ENCODE peak calls at places on chromosomes 5 and 9, in six cellular contexts. Y is AG04449, Z is progenitor cell of endocrine pancreas, W is prostate gland, V is brain microvascular endothelial cell, K is GM20000. L is an unnamed sample.

GRCh38 chr9:129632460-129632859 is 6.5 kb downstream of the NTMT1 start:
- DNase-seq in Y (no peak), Z (no peak), W (no peak), V (no peak), K (no peak), L (no peak)

GRCh38 chr5:150801117-150801927 is 22.8 kb downstream of the SMIM3 start:
- DNase-seq in Y (no peak), Z (no peak), W (peak), V (no peak), K (no peak), L (no peak)

GRCh38 chr5:151019331-151019730 is 1.1 kb upstream of the GPX3 start:
- DNase-seq in Y (no peak), Z (no peak), W (no peak), V (no peak), K (no peak), L (no peak)

GRCh38 chr9:130143279-130143893 is 28.8 kb upstream of the NCS1 start:
- DNase-seq in Y (no peak), Z (no peak), W (no peak), V (no peak), K (no peak), L (no peak)

GRCh38 chr5:25358919-25359318 is 714.1 kb upstream of the CDH10 start:
- DNase-seq in Y (no peak), Z (no peak), W (no peak), V (no peak), K (no peak), L (no peak)

GRCh38 chr9:119221281-119221680 is 148.0 kb downstream of the BRINP1 start:
- DNase-seq in Y (no peak), Z (no peak), W (no peak), V (no peak), K (no peak), L (no peak)

GRCh38 chr5:13866792-13867191 is 77.7 kb downstream of the DNAH5 start:
- DNase-seq in Y (no peak), Z (peak), W (no peak), V (peak), K (peak), L (no peak)

GRCh38 chr9:77751341-77752091 is 103.4 kb upstream of the GNA14 start:
- DNase-seq in Y (peak), Z (no peak), W (peak), V (peak), K (peak), L (no peak)

GRCh38 chr9:21906878-21907277 is 87.3 kb downstream of the CDKN2A start:
- DNase-seq in Y (peak), Z (no peak), W (no peak), V (peak), K (no peak), L (no peak)

GRCh38 chr5:66840527-66841013 is 244.4 kb downstream of the MAST4 start:
- DNase-seq in Y (no peak), Z (no peak), W (no peak), V (no peak), K (peak), L (no peak)

GRCh38 chr5:10214036-10214435 is 35.7 kb downstream of the ATPSCKMT start:
- DNase-seq in Y (no peak), Z (no peak), W (no peak), V (no peak), K (no peak), L (no peak)

GRCh38 chr5:9692576-9692975 is 62.4 kb upstream of the TAS2R1 start:
- DNase-seq in Y (no peak), Z (no peak), W (no peak), V (no peak), K (no peak), L (no peak)

GRCh38 chr9:130639119-130639485 is 25.3 kb upstream of the PRDM12 start:
- DNase-seq in Y (no peak), Z (no peak), W (no peak), V (no peak), K (no peak), L (no peak)

GRCh38 chr5:36854402-36855140 is 22.0 kb upstream of the NIPBL start:
- DNase-seq in Y (no peak), Z (no peak), W (no peak), V (no peak), K (no peak), L (no peak)

GRCh38 chr5:156271569-156271968 is 55.4 kb upstream of the SGCD start:
- DNase-seq in Y (no peak), Z (no peak), W (no peak), V (no peak), K (no peak), L (no peak)

GRCh38 chr5:1537166-1538154 is 13.7 kb upstream of the LPCAT1 start:
- DNase-seq in Y (no peak), Z (no peak), W (no peak), V (no peak), K (no peak), L (no peak)

GRCh38 chr5:169803077-169803981 is 166.3 kb downstream of the DOCK2 start:
- DNase-seq in Y (peak), Z (no peak), W (no peak), V (peak), K (no peak), L (no peak)

GRCh38 chr5:135438712-135439111 is 8.4 kb downstream of the DCANP1 start:
- DNase-seq in Y (no peak), Z (no peak), W (peak), V (no peak), K (no peak), L (peak)

GRCh38 chr5:175620527-175620926 is 37.3 kb upstream of the HRH2 start:
- DNase-seq in Y (no peak), Z (no peak), W (no peak), V (no peak), K (no peak), L (no peak)

GRCh38 chr5:35420200-35420599 is 189.9 kb upstream of the PRLR start:
- DNase-seq in Y (no peak), Z (no peak), W (no peak), V (no peak), K (no peak), L (no peak)

GRCh38 chr5:179801304-179802206 is 5.1 kb downstream of the MGAT4B start:
- DNase-seq in Y (no peak), Z (peak), W (peak), V (peak), K (peak), L (no peak)

GRCh38 chr5:135448071-135448704 is 1.0 kb upstream of the DCANP1 start:
- DNase-seq in Y (no peak), Z (no peak), W (no peak), V (no peak), K (no peak), L (no peak)

GRCh38 chr9:127931092-127931881 is 710 bp upstream of the PIP5KL1 start:
- DNase-seq in Y (no peak), Z (no peak), W (no peak), V (peak), K (peak), L (no peak)

GRCh38 chr5:169717298-169717697 is 80.2 kb downstream of the DOCK2 start:
- DNase-seq in Y (no peak), Z (no peak), W (peak), V (no peak), K (no peak), L (no peak)

GRCh38 chr9:23587903-23588302 is 238.1 kb downstream of the ELAVL2 start:
- DNase-seq in Y (no peak), Z (no peak), W (no peak), V (no peak), K (no peak), L (no peak)

GRCh38 chr5:81435023-81435422 is 41.1 kb upstream of the ACOT12 start:
- DNase-seq in Y (no peak), Z (no peak), W (no peak), V (no peak), K (no peak), L (no peak)

GRCh38 chr5:53983568-53984465 is 326.6 kb downstream of the ARL15 start:
- DNase-seq in Y (no peak), Z (no peak), W (no peak), V (no peak), K (no peak), L (no peak)

GRCh38 chr9:112050544-112051475 is 124.3 kb downstream of the SUSD1 start:
- DNase-seq in Y (peak), Z (no peak), W (peak), V (peak), K (no peak), L (no peak)
- TF ChIP-seq CTCF in Y (no peak), Z (no peak), W (no peak), V (no peak), K (no peak), L (no peak)

DNA sequence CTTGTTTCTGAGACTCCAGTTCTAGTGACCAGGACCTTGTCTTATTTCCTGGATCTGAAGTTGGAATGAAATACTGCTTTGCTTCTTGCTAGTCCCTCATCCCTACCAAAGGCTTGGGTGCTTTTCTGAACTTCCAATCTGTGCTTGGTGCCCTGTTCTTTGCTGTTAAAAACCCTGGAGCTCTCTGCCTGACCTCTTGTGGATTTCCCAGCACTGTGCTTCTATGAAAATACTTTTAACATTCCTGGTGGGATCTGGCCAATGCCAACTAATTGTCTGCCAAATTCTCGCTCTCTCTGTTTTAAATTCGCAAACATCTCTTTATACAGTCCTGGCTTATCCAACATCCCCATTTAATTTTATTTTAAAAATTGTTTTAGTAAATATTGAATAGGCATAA is 26.7 kb upstream of the CSNK1G3 start:
- DNase-seq in Y (no peak), Z (no peak), W (no peak), V (no peak), K (no peak), L (no peak)
- TF ChIP-seq CTCF in Y (no peak), Z (no peak), W (no peak), V (no peak), K (no peak), L (no peak)

GRCh38 chr5:138938526-138938925 is 63.4 kb upstream of the LRRTM2 start:
- DNase-seq in Y (no peak), Z (no peak), W (no peak), V (no peak), K (no peak), L (no peak)
- TF ChIP-seq CTCF in Y (no peak), Z (no peak), W (no peak), V (no peak), K (no peak), L (no peak)

DNA sequence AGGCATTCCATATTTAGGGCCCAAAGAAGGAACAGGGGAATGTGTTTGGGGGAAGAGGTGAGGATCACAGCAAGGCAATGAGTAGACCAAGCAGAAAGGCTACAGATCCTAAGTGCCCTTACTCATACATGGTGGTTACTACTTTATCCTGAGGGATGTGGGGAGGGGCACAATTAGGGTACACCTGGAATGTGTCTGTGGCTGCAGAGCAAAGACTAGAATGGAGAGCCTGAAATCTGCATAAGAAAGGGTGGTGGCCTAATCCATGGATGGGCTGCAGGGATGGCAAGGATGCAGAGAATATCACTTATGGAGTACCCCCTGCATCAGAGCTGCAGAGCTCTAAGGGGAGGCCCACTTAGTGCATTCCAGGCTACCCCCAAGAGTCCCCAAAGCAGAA is 352.6 kb upstream of the TRPC7 start:
- DNase-seq in Y (no peak), Z (no peak), W (no peak), V (no peak), K (no peak), L (no peak)
- TF ChIP-seq CTCF in Y (no peak), Z (no peak), W (no peak), V (no peak), K (no peak), L (no peak)

GRCh38 chr9:101201626-101202025 is 173.1 kb downstream of the PLPPR1 start:
- DNase-seq in Y (no peak), Z (no peak), W (no peak), V (no peak), K (no peak), L (no peak)

DNA sequence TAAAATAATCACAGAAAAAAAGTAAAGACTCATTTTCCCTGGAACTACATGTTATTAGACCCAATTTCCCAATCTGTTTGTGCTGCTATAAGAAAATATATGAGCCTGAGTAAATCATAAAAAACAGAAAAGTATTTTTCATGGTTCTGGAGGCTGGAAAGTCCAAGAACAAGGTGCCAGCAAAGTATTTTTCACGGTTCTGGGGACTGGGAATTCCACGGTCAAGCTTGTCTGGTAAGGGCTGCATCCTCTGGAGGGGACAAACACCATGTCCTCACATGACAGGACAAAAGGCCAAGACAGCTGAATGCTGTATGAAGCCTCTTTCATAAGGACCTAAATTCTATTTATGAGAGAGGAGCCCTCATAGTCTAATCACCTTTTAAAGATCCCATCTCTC is 172.3 kb downstream of the PLPPR1 start:
- DNase-seq in Y (no peak), Z (no peak), W (no peak), V (no peak), K (no peak), L (no peak)
- TF ChIP-seq CTCF in Y (no peak), Z (no peak), W (no peak), V (no peak), K (no peak), L (no peak)

L was measured in type B pancreatic cell.